ENCODE peak calls at places on chromosomes 7 and 10, in six cellular contexts. One of them, this sample, is unnamed.
A peak's percentile ranks its signal among the peaks of the same experiment; 100 is the strongest.

GRCh38 chr7:10237306-10237705 is 736.4 kb upstream of the PHF14 start:
- DNase-seq in H1: no peak
- DNase-seq in H9: no peak
- DNase-seq in neuronal stem cell: no peak
- DNase-seq in IMR-90: no peak
- DNase-seq in mesenchymal stem cell: peak; percentile 94
- DNase-seq in this sample: peak; percentile 73

GRCh38 chr7:56287429-56288138 is 171.4 kb upstream of the NUPR2 start:
- DNase-seq in H1: no peak
- DNase-seq in H9: no peak
- DNase-seq in neuronal stem cell: no peak
- DNase-seq in IMR-90: no peak
- DNase-seq in mesenchymal stem cell: no peak
- DNase-seq in this sample: no peak

GRCh38 chr10:123303581-123303980 is 149.4 kb downstream of the BUB3 start:
- DNase-seq in H1: no peak
- DNase-seq in H9: no peak
- DNase-seq in neuronal stem cell: no peak
- DNase-seq in IMR-90: no peak
- DNase-seq in mesenchymal stem cell: no peak
- DNase-seq in this sample: no peak

GRCh38 chr7:94451276-94451675 is 56.6 kb downstream of the COL1A2 start:
- DNase-seq in H1: no peak
- DNase-seq in H9: no peak
- DNase-seq in neuronal stem cell: no peak
- DNase-seq in IMR-90: no peak
- DNase-seq in mesenchymal stem cell: no peak
- DNase-seq in this sample: no peak

GRCh38 chr7:42493436-42494198 is 256.6 kb upstream of the GLI3 start:
- DNase-seq in H1: peak; percentile 70
- DNase-seq in H9: peak; percentile 68
- DNase-seq in neuronal stem cell: peak; percentile 47
- DNase-seq in IMR-90: peak; percentile 76
- DNase-seq in mesenchymal stem cell: peak; percentile 94
- DNase-seq in this sample: peak; percentile 69

GRCh38 chr7:157690833-157691382 is 354.1 kb downstream of the DNAJB6 start:
- DNase-seq in H1: peak; percentile 63
- DNase-seq in H9: peak; percentile 93
- DNase-seq in neuronal stem cell: peak; percentile 92
- DNase-seq in IMR-90: no peak
- DNase-seq in mesenchymal stem cell: peak; percentile 42
- DNase-seq in this sample: peak; percentile 94

GRCh38 chr7:127409629-127410028 is 17.1 kb upstream of the ZNF800 start:
- DNase-seq in H1: no peak
- DNase-seq in H9: no peak
- DNase-seq in neuronal stem cell: no peak
- DNase-seq in IMR-90: no peak
- DNase-seq in mesenchymal stem cell: no peak
- DNase-seq in this sample: peak; percentile 31

GRCh38 chr10:35216303-35216905 is 89.8 kb downstream of the CREM start:
- DNase-seq in H1: no peak
- DNase-seq in H9: no peak
- DNase-seq in neuronal stem cell: no peak
- DNase-seq in IMR-90: peak; percentile 21
- DNase-seq in mesenchymal stem cell: peak; percentile 28
- DNase-seq in this sample: no peak

GRCh38 chr10:93542358-93542791 is 24.1 kb upstream of the FFAR4 start:
- DNase-seq in H1: no peak
- DNase-seq in H9: no peak
- DNase-seq in neuronal stem cell: no peak
- DNase-seq in IMR-90: peak; percentile 9
- DNase-seq in mesenchymal stem cell: peak; percentile 22
- DNase-seq in this sample: no peak

GRCh38 chr7:30501264-30501663 is 3.4 kb downstream of the GGCT start:
- DNase-seq in H1: no peak
- DNase-seq in H9: no peak
- DNase-seq in neuronal stem cell: no peak
- DNase-seq in IMR-90: no peak
- DNase-seq in mesenchymal stem cell: no peak
- DNase-seq in this sample: no peak

GRCh38 chr7:111540199-111540815 is 22.0 kb downstream of the IMMP2L start:
- DNase-seq in H1: no peak
- DNase-seq in H9: no peak
- DNase-seq in neuronal stem cell: no peak
- DNase-seq in IMR-90: no peak
- DNase-seq in mesenchymal stem cell: no peak
- DNase-seq in this sample: no peak

GRCh38 chr7:11343818-11344413 is 370.2 kb downstream of the PHF14 start:
- DNase-seq in H1: no peak
- DNase-seq in H9: no peak
- DNase-seq in neuronal stem cell: peak; percentile 65
- DNase-seq in IMR-90: peak; percentile 26
- DNase-seq in mesenchymal stem cell: peak; percentile 54
- DNase-seq in this sample: peak; percentile 53

GRCh38 chr7:151451626-151452025 is 11.7 kb upstream of the CRYGN start:
- DNase-seq in H1: no peak
- DNase-seq in H9: peak; percentile 24
- DNase-seq in neuronal stem cell: no peak
- DNase-seq in IMR-90: no peak
- DNase-seq in mesenchymal stem cell: no peak
- DNase-seq in this sample: no peak

GRCh38 chr7:11437987-11438386 is 394.0 kb downstream of the THSD7A start:
- DNase-seq in H1: no peak
- DNase-seq in H9: no peak
- DNase-seq in neuronal stem cell: no peak
- DNase-seq in IMR-90: peak; percentile 7
- DNase-seq in mesenchymal stem cell: peak; percentile 70
- DNase-seq in this sample: no peak

GRCh38 chr10:114687459-114687858 is 29.4 kb upstream of the ABLIM1 start:
- DNase-seq in H1: no peak
- DNase-seq in H9: no peak
- DNase-seq in neuronal stem cell: no peak
- DNase-seq in IMR-90: no peak
- DNase-seq in mesenchymal stem cell: no peak
- DNase-seq in this sample: no peak

GRCh38 chr7:20083781-20084180 is 133.4 kb downstream of the MACC1 start:
- DNase-seq in H1: no peak
- DNase-seq in H9: no peak
- DNase-seq in neuronal stem cell: no peak
- DNase-seq in IMR-90: peak; percentile 3
- DNase-seq in mesenchymal stem cell: peak; percentile 83
- DNase-seq in this sample: peak; percentile 73

GRCh38 chr7:107194051-107194450 is 25.2 kb downstream of the HBP1 start:
- DNase-seq in H1: no peak
- DNase-seq in H9: no peak
- DNase-seq in neuronal stem cell: no peak
- DNase-seq in IMR-90: peak; percentile 11
- DNase-seq in mesenchymal stem cell: no peak
- DNase-seq in this sample: no peak

GRCh38 chr10:62934258-62934657 is 118.1 kb upstream of the EGR2 start:
- DNase-seq in H1: no peak
- DNase-seq in H9: no peak
- DNase-seq in neuronal stem cell: no peak
- DNase-seq in IMR-90: no peak
- DNase-seq in mesenchymal stem cell: no peak
- DNase-seq in this sample: no peak

GRCh38 chr10:72539137-72539536 is 86.7 kb downstream of the MICU1 start:
- DNase-seq in H1: no peak
- DNase-seq in H9: no peak
- DNase-seq in neuronal stem cell: no peak
- DNase-seq in IMR-90: no peak
- DNase-seq in mesenchymal stem cell: no peak
- DNase-seq in this sample: no peak

GRCh38 chr7:64951250-64951848 is 39.5 kb downstream of the ZNF117 start:
- DNase-seq in H1: no peak
- DNase-seq in H9: no peak
- DNase-seq in neuronal stem cell: peak; percentile 2
- DNase-seq in IMR-90: peak; percentile 54
- DNase-seq in mesenchymal stem cell: peak; percentile 50
- DNase-seq in this sample: peak; percentile 39

GRCh38 chr10:110947061-110947595 is 27.7 kb downstream of the SHOC2 start:
- DNase-seq in H1: no peak
- DNase-seq in H9: no peak
- DNase-seq in neuronal stem cell: no peak
- DNase-seq in IMR-90: peak; percentile 63
- DNase-seq in mesenchymal stem cell: peak; percentile 43
- DNase-seq in this sample: peak; percentile 27

DNA sequence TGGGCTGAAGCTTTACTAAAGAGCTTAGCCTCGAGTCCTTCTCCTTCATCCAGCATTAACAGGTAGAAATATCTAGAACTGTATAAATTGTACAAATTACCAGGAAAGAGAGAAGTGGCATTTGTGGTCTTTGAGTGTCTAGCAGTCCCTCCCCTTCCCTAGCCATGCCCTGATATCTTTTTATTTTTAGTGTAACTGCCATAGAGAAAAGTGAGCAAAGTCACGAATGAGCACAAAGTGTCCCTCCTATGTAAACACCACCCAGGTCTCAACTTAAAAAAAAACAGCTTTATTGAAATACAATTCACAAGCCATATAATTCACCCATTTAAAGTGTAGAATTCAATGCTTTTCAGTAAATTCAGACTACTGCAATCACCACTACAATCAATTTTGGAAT is 339.0 kb upstream of the ZMIZ1 start:
- DNase-seq in H1: no peak
- DNase-seq in H9: no peak
- DNase-seq in neuronal stem cell: no peak
- DNase-seq in IMR-90: no peak
- DNase-seq in mesenchymal stem cell: no peak
- DNase-seq in this sample: no peak
- H2BK15ac ChIP-seq in H1: no peak overlapping the region
- H2BK15ac ChIP-seq in H9: no peak overlapping the region
- H2BK15ac ChIP-seq in neuronal stem cell: no peak overlapping the region
- H2BK15ac ChIP-seq in IMR-90: no peak overlapping the region
- H2BK15ac ChIP-seq in mesenchymal stem cell: no peak overlapping the region
- H2BK15ac ChIP-seq in this sample: no peak overlapping the region

DNA sequence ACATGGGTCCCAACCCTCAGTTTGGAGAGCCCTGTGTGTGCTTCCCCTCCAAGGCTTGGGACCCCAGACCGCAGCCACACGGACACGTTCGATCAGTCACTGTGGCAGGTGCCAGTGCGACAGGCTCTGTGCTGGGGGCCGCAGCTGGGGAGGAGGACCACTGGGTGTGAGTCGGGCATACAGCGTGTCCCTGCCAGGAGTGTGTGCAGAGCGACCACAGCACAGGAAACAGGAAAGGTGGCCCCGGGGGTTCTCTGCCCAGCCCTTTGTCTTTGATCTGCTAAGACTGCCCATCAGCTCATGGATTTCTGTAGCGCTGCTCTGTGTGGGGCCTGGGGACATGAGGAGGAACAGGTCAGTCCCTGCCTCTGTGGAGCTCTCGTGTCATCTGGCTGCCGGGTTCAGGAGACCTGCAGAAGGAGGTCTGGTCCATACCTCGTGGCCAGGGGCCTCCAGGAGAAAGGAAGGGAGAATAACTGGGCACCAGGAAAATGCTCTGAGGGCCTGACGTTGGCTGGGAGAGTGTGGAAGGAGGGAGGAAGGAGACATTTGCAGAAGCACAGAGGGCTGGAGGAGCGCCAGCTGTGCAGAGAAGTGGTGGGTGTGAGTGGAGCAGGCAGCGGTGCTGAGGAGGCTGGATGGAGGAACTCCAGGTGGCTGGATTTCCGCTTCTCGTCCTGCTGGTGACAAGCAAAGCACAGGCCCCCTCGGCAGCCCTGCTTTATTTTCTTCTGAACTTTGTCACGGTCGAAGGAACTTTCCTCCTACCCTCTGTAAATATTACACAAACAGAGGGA is 4.1 kb downstream of the NUDT1 start:
- DNase-seq in H1: no peak
- DNase-seq in H9: no peak
- DNase-seq in neuronal stem cell: no peak
- DNase-seq in IMR-90: no peak
- DNase-seq in mesenchymal stem cell: no peak
- DNase-seq in this sample: no peak
- H2BK15ac ChIP-seq in H1: no peak overlapping the region
- H2BK15ac ChIP-seq in H9: no peak overlapping the region
- H2BK15ac ChIP-seq in neuronal stem cell: peak overlapping the region; percentile 2
- H2BK15ac ChIP-seq in IMR-90: no peak overlapping the region
- H2BK15ac ChIP-seq in mesenchymal stem cell: no peak overlapping the region
- H2BK15ac ChIP-seq in this sample: no peak overlapping the region

GRCh38 chr7:50474382-50475155 is 24.4 kb upstream of the FIGNL1 start:
- DNase-seq in H1: no peak
- DNase-seq in H9: no peak
- DNase-seq in neuronal stem cell: no peak
- DNase-seq in IMR-90: no peak
- DNase-seq in mesenchymal stem cell: no peak
- DNase-seq in this sample: no peak
- H2BK15ac ChIP-seq in H1: no peak overlapping the region
- H2BK15ac ChIP-seq in H9: no peak overlapping the region
- H2BK15ac ChIP-seq in neuronal stem cell: no peak overlapping the region
- H2BK15ac ChIP-seq in IMR-90: no peak overlapping the region
- H2BK15ac ChIP-seq in mesenchymal stem cell: no peak overlapping the region
- H2BK15ac ChIP-seq in this sample: no peak overlapping the region

GRCh38 chr7:46368871-46369270 is 447.8 kb upstream of the IGFBP3 start:
- DNase-seq in H1: no peak
- DNase-seq in H9: no peak
- DNase-seq in neuronal stem cell: no peak
- DNase-seq in IMR-90: no peak
- DNase-seq in mesenchymal stem cell: no peak
- DNase-seq in this sample: no peak
- H2BK15ac ChIP-seq in H1: no peak overlapping the region
- H2BK15ac ChIP-seq in H9: no peak overlapping the region
- H2BK15ac ChIP-seq in neuronal stem cell: no peak overlapping the region
- H2BK15ac ChIP-seq in IMR-90: peak overlapping the region; percentile 53
- H2BK15ac ChIP-seq in mesenchymal stem cell: no peak overlapping the region
- H2BK15ac ChIP-seq in this sample: no peak overlapping the region

DNA sequence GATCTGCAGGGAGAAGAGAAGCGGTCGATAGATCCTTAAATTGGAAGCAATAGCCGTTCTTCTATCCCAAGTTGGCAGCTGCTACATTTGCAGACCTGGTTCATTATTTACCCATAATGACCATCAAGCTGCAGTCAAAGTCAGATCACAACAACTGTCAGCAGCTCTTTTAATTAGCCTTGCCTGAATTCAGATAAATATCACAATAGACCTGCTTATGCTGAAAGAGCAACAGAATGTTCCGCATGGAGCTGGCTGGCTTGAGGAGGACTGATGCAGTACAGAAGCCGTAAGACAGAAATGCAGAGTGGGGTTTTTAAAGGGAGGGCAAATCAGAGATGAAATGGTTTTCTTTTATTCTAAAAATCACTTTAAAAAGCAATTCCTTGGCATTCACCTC is 109.4 kb downstream of the HIBADH start:
- DNase-seq in H1: no peak
- DNase-seq in H9: no peak
- DNase-seq in neuronal stem cell: no peak
- DNase-seq in IMR-90: no peak
- DNase-seq in mesenchymal stem cell: no peak
- DNase-seq in this sample: no peak
- H2BK15ac ChIP-seq in H1: no peak overlapping the region
- H2BK15ac ChIP-seq in H9: no peak overlapping the region
- H2BK15ac ChIP-seq in neuronal stem cell: no peak overlapping the region
- H2BK15ac ChIP-seq in IMR-90: no peak overlapping the region
- H2BK15ac ChIP-seq in mesenchymal stem cell: no peak overlapping the region
- H2BK15ac ChIP-seq in this sample: no peak overlapping the region

GRCh38 chr7:509426-509825 is 10.2 kb downstream of the PDGFA start:
- DNase-seq in H1: no peak
- DNase-seq in H9: no peak
- DNase-seq in neuronal stem cell: no peak
- DNase-seq in IMR-90: no peak
- DNase-seq in mesenchymal stem cell: no peak
- DNase-seq in this sample: no peak
- H2BK15ac ChIP-seq in H1: no peak overlapping the region
- H2BK15ac ChIP-seq in H9: no peak overlapping the region
- H2BK15ac ChIP-seq in neuronal stem cell: no peak overlapping the region
- H2BK15ac ChIP-seq in IMR-90: no peak overlapping the region
- H2BK15ac ChIP-seq in mesenchymal stem cell: no peak overlapping the region
- H2BK15ac ChIP-seq in this sample: no peak overlapping the region

GRCh38 chr10:59098387-59098786 is 78.1 kb upstream of the PHYHIPL start:
- DNase-seq in H1: no peak
- DNase-seq in H9: no peak
- DNase-seq in neuronal stem cell: no peak
- DNase-seq in IMR-90: peak; percentile 65
- DNase-seq in mesenchymal stem cell: peak; percentile 70
- DNase-seq in this sample: no peak
- H2BK15ac ChIP-seq in H1: no peak overlapping the region
- H2BK15ac ChIP-seq in H9: no peak overlapping the region
- H2BK15ac ChIP-seq in neuronal stem cell: no peak overlapping the region
- H2BK15ac ChIP-seq in IMR-90: no peak overlapping the region
- H2BK15ac ChIP-seq in mesenchymal stem cell: no peak overlapping the region
- H2BK15ac ChIP-seq in this sample: no peak overlapping the region

This sample was measured in mesendoderm.